ENCODE peak calls at places on chromosomes 2 and 18, in ten cellular contexts. A is type B pancreatic cell; D is glutamatergic neuron; P is IMR-90; Z is kidney epithelial cell; F is CD4-positive, alpha-beta T cell; W is keratinocyte; Y is Caco-2; H is lower lobe of right lung; I is hepatocyte. C is an unnamed sample.

GRCh38 chr18:6938003-6938402 is 179.6 kb downstream of the LAMA1 start:
- DNase-seq in I (no peak), F (no peak), W (no peak), H (no peak), D (no peak), A (no peak), P (no peak), Z (no peak), Y (no peak), C (no peak)

GRCh38 chr2:206176886-206177285 is 17.2 kb downstream of the EEF1B2 start:
- DNase-seq in A (no peak), F (no peak), H (no peak), Y (no peak), Z (no peak), P (no peak), D (no peak), W (no peak), I (no peak), C (no peak)

GRCh38 chr2:21803550-21803949 is 679.8 kb downstream of the TDRD15 start:
- DNase-seq in Z (no peak), D (no peak), H (no peak), P (no peak), A (no peak), W (no peak), I (no peak), F (no peak), Y (no peak), C (no peak)

GRCh38 chr18:3471141-3471648 is 21.2 kb downstream of the TGIF1 start:
- DNase-seq in P (no peak), F (no peak), I (no peak), D (no peak), Z (no peak), A (no peak), H (no peak), Y (peak; percentile 44), W (no peak), C (no peak)

GRCh38 chr2:166246901-166247300 is 119.1 kb upstream of the SCN1A start:
- DNase-seq in D (no peak), A (no peak), Z (no peak), I (no peak), Y (no peak), W (no peak), F (no peak), H (no peak), P (no peak), C (no peak)

GRCh38 chr2:206275274-206276160 is 1.1 kb downstream of the ZDBF2 start:
- DNase-seq in H (no peak), W (no peak), A (no peak), P (peak; percentile 53), Z (no peak), F (no peak), D (peak; percentile 26), Y (no peak), I (peak; percentile 46), C (peak; percentile 70)

GRCh38 chr2:161005170-161005569 is 155.1 kb upstream of the TANK start:
- DNase-seq in A (no peak), Z (no peak), D (no peak), I (no peak), H (no peak), Y (no peak), F (no peak), P (no peak), W (no peak), C (no peak)

GRCh38 chr2:172995323-172996244 is 80.1 kb upstream of the MAP3K20 start:
- DNase-seq in H (no peak), F (no peak), I (peak; percentile 75), D (no peak), W (no peak), P (peak; percentile 91), Z (peak; percentile 77), A (no peak), Y (peak; percentile 87), C (no peak)

GRCh38 chr2:145820651-145821050 is 1300.7 kb upstream of the ZEB2 start:
- DNase-seq in P (no peak), Z (no peak), A (no peak), F (no peak), W (no peak), Y (no peak), I (no peak), D (no peak), H (no peak), C (no peak)

GRCh38 chr2:215003001-215003400 is 135.4 kb downstream of the ABCA12 start:
- DNase-seq in W (no peak), P (peak; percentile 1), Y (no peak), I (no peak), H (no peak), F (no peak), Z (no peak), A (no peak), D (peak; percentile 19), C (no peak)

GRCh38 chr2:71908798-71909197 is 238.9 kb downstream of the CYP26B1 start:
- DNase-seq in I (no peak), Y (no peak), A (no peak), H (no peak), W (no peak), D (no peak), P (no peak), Z (no peak), F (no peak), C (no peak)
- TF ChIP-seq CTCF in I (no peak), Y (no peak), A (no peak), H (no peak), W (no peak), D (no peak), P (no peak), Z (no peak), F (no peak), C (no peak)

DNA sequence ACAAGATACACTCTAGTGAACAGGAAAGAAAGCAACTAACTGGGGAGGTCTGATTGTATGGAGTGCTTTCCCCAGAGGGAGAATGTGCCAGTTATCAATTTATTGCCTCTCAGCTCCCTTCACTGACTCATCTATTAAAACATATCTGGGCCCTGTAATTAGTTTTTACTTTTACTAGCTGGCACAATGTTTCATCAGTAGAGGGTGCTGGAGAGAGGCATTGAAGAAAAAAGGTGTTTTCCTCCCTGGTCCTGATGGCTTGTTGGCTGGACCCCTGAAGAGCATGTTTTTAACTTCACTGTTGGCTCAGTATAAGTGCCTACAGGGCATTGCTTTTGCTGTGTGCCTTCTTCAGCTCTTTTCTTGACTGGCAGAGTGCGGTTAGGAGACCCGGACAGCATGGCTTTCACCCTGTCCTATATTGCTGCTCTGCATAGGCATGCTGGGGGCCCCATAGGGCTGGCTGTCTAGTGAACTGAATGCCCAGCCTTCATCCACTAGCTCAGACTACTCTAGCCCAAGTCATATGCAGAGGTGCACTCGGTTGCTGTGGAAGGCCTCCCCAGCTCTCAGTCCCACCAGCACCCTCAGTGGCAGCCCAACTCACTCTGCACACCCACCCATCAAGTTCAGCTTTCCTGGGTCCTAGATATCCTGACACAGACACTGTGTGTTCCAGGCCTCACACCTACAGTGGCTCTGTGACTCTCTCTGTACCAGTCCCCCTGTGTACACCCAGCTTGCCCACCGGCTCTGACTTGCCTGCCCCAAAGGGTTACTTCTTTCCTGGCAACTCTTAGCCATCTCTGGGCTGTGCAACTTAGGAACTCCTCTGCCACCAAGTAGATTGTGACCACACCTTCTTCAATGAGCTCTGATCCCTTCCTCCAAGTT is 62.3 kb upstream of the ACYP2 start:
- DNase-seq in I (no peak), Y (no peak), H (no peak), F (no peak), D (no peak), A (no peak), P (no peak), Z (no peak), W (no peak), C (peak; percentile 20)
- TF ChIP-seq CTCF in I (no peak), Y (peak; percentile 29), H (no peak), F (no peak), D (peak; percentile 13), A (no peak), P (no peak), Z (peak; percentile 19), W (peak; percentile 43), C (peak; percentile 43)

DNA sequence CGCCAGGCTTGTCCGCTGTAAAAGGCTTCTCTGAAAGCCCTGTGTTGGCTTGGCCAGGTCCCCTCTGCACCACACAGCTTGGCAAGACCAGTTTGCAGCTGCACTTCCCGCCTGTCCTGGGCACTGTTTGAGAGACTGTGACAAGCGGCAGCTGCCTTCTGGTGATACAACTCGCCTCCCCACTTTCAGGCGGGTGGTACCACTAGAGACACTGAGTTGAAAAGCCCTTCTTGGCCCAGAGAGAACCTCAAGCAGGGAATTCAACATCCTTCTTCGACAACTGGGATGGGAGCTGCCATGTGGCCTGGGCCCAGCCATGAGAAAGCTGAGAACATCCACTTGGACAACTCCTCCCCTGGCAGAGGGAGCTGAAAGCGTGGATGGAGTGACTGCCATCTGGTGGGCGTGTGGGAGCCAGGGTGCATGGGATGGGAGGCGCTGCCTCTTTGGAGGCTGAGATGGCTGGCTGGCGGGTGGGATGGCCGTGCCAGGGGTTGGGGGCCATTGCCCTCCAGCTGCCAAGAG is 125.5 kb upstream of the REV1 start:
- DNase-seq in A (no peak), W (no peak), Y (no peak), F (no peak), H (no peak), Z (no peak), P (no peak), I (no peak), D (no peak), C (no peak)
- TF ChIP-seq CTCF in A (peak; percentile 21), W (peak; percentile 28), Y (peak; percentile 54), F (no peak), H (no peak), Z (no peak), P (peak; percentile 4), I (no peak), D (no peak), C (no peak)

GRCh38 chr2:54952978-54953456 is 97.2 kb downstream of the RTN4 start:
- DNase-seq in P (no peak), W (no peak), F (no peak), Z (no peak), A (no peak), Y (no peak), H (no peak), D (no peak), I (no peak), C (no peak)

GRCh38 chr2:54952425-54952824 is 97.8 kb downstream of the RTN4 start:
- DNase-seq in Z (no peak), P (no peak), F (no peak), D (no peak), W (no peak), A (no peak), H (no peak), Y (no peak), I (no peak), C (no peak)

GRCh38 chr2:54947596-54948519 is 102.4 kb downstream of the RTN4 start:
- DNase-seq in A (no peak), Z (no peak), F (no peak), D (no peak), Y (no peak), P (no peak), I (no peak), W (no peak), H (no peak), C (no peak)

GRCh38 chr2:54949431-54949830 is 100.8 kb downstream of the RTN4 start:
- DNase-seq in P (peak; percentile 79), H (no peak), D (no peak), A (no peak), F (no peak), W (no peak), Y (no peak), Z (no peak), I (no peak), C (no peak)

DNA sequence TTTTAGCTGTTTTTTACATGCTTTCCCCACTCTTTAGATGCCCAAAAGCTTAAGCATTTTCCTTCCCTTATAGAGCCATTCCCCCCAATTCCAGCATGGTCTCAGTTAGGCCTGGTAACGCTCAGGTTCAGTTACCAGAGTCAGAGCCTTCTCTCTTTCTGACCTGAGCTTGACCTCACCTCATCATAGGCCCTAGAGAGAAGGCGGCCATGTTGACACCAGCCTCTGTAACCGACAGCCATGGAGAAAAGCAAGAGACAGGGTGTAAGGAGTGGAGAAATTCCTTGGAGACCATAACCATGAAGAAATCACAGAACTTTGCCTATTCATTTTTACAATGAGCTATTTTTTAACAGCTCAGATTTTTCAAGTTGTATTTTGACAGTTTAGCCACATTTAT is 99.4 kb downstream of the RTN4 start:
- DNase-seq in D (no peak), P (no peak), H (no peak), A (no peak), Y (no peak), I (no peak), Z (no peak), W (no peak), F (no peak), C (no peak)
- TF ChIP-seq CTCF in D (no peak), P (no peak), H (no peak), A (no peak), Y (no peak), I (no peak), Z (no peak), W (no peak), F (no peak), C (no peak)

C was measured in GM20000.